ENCODE peak calls at places on chromosomes 1 and 21, in ten cellular contexts. S is tibial nerve; C is tibial artery; R is CD4-positive, alpha-beta T cell; M is bronchial epithelial cell; X is upper lobe of right lung; J is BJ; V is HepG2; N is transverse colon; A is astrocyte. Y is an unnamed sample.

GRCh38 chr1:67146539-67146938 is 11.8 kb upstream of the C1orf141 start:
- DNase-seq in S (no peak), C (no peak), R (no peak), M (peak), X (no peak), J (no peak), V (no peak), N (no peak), A (no peak), Y (no peak)

GRCh38 chr1:201361652-201362504 is 15.6 kb downstream of the TNNT2 start:
- DNase-seq in S (no peak), C (no peak), R (no peak), M (no peak), X (peak), J (no peak), V (peak), N (peak), A (no peak), Y (no peak)

GRCh38 chr21:26368591-26368990 is 198.0 kb upstream of the APP start:
- DNase-seq in S (no peak), C (no peak), R (no peak), M (no peak), X (no peak), J (no peak), V (no peak), N (no peak), A (no peak), Y (no peak)

GRCh38 chr21:44525431-44526095 is 14.4 kb downstream of the KRTAP10-1 start:
- DNase-seq in S (no peak), C (peak), R (no peak), M (no peak), X (peak), J (no peak), V (peak), N (peak), A (no peak), Y (no peak)

GRCh38 chr1:224621813-224622682 is 5.9 kb downstream of the CNIH3 start:
- DNase-seq in S (no peak), C (no peak), R (no peak), M (no peak), X (no peak), J (no peak), V (no peak), N (no peak), A (no peak), Y (no peak)

GRCh38 chr1:162317659-162318058 is 59.0 kb downstream of the SPATA46 start:
- DNase-seq in S (no peak), C (no peak), R (no peak), M (no peak), X (no peak), J (no peak), V (no peak), N (no peak), A (no peak), Y (no peak)

GRCh38 chr1:43934279-43934985 is 831 bp downstream of the ARTN start:
- DNase-seq in S (no peak), C (no peak), R (peak), M (peak), X (peak), J (no peak), V (peak), N (peak), A (no peak), Y (peak)

GRCh38 chr1:191026828-191027227 is 549.2 kb upstream of the BRINP3 start:
- DNase-seq in S (no peak), C (no peak), R (no peak), M (no peak), X (peak), J (no peak), V (no peak), N (no peak), A (no peak), Y (no peak)

GRCh38 chr1:177257128-177257527 is 86.4 kb downstream of the BRINP2 start:
- DNase-seq in S (no peak), C (no peak), R (no peak), M (no peak), X (no peak), J (no peak), V (no peak), N (no peak), A (no peak), Y (no peak)

GRCh38 chr1:36906555-36906954 is 127.8 kb downstream of the GRIK3 start:
- DNase-seq in S (no peak), C (no peak), R (no peak), M (no peak), X (no peak), J (no peak), V (no peak), N (no peak), A (no peak), Y (no peak)

GRCh38 chr21:43306911-43307676 is 119.8 kb downstream of the SIK1 start:
- DNase-seq in S (no peak), C (peak), R (no peak), M (peak), X (peak), J (no peak), V (peak), N (peak), A (peak), Y (peak)

GRCh38 chr1:204320413-204320812 is 39.3 kb downstream of the PLEKHA6 start:
- DNase-seq in S (no peak), C (no peak), R (no peak), M (peak), X (no peak), J (peak), V (no peak), N (no peak), A (peak), Y (no peak)

DNA sequence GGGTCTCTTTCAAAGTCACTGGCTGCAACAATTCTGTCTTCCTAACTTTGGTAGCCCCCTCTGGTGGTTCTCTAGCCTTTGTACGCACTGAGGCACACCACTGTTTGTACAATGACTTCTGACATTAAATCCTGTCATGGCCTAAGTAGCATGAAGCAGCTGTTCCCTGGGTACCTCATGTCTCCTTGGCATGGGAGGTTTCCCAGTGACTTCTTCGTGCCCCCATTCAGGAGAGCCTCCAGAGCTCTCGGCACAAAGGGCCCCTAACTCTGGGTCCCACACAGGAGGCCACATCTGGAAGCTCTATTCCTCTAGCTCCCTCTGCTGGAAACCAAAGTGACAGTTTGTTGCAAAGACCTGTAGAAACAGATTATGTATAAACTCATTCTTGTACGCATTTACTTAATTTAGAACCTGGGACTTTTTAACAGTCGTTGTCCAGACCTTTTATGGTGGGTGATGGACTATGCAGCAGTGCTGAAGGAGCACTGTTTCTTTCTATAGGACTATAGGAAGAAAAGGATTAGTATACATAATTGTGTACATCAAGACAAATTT is 13.4 kb downstream of the SWT1 start:
- DNase-seq in S (no peak), C (no peak), R (peak), M (peak), X (no peak), J (no peak), V (peak), N (no peak), A (peak), Y (peak)
- TF ChIP-seq CTCF in S (peak), C (peak), R (peak), M (peak), X (peak), J (peak), V (peak), N (peak), A (peak), Y (peak)

GRCh38 chr1:64969305-64970066 is 3.1 kb upstream of the JAK1 start:
- DNase-seq in S (no peak), C (no peak), R (no peak), M (no peak), X (no peak), J (no peak), V (peak), N (no peak), A (no peak), Y (no peak)
- TF ChIP-seq CTCF in S (no peak), C (no peak), R (no peak), M (no peak), X (no peak), J (no peak), V (peak), N (no peak), A (no peak), Y (no peak)

DNA sequence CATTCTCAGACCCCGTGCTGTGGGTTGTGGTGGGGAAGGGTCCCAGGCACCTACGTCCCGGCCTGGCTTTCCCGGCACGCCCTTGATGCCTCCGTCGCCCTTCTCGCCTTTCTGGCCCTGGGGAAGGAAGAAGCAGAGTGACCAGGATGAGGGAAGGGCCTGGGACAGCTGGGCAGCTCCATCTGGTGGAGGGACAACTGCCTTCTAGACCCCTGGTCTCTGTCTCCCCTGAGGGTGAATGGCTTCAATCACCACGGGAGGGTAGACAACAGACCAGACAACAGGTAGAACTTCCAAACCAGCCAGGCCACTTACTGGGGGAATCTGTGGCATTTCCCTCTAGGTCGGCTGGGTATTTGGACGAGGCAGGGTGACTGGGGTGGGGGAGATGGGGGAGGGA is 11.9 kb downstream of the COL16A1 start:
- DNase-seq in S (no peak), C (no peak), R (no peak), M (no peak), X (no peak), J (no peak), V (no peak), N (no peak), A (no peak), Y (no peak)
- TF ChIP-seq CTCF in S (no peak), C (no peak), R (no peak), M (no peak), X (no peak), J (no peak), V (peak), N (no peak), A (no peak), Y (no peak)

DNA sequence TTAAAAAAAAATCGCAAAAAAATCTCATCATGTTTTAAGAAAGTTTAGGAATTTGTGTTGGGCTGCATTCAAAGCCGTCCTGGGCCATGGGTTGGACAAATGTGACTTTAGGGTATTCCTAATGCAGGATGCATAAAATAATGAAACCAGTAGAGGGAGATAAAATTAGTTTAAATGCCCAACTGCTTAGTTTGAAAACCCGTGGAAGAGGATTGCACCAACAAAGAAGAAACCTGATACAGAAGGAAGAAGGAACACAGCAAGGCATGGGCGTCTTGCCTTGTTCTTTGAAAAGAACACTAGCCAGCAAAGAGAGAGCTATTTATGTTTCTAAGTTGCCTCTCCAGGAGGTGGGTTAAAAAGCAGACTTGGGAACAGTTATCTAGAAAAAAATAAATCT is 37.9 kb downstream of the WDR3 start:
- DNase-seq in S (no peak), C (no peak), R (no peak), M (peak), X (no peak), J (no peak), V (no peak), N (no peak), A (peak), Y (no peak)
- TF ChIP-seq CTCF in S (no peak), C (no peak), R (no peak), M (peak), X (peak), J (peak), V (no peak), N (no peak), A (peak), Y (no peak)

DNA sequence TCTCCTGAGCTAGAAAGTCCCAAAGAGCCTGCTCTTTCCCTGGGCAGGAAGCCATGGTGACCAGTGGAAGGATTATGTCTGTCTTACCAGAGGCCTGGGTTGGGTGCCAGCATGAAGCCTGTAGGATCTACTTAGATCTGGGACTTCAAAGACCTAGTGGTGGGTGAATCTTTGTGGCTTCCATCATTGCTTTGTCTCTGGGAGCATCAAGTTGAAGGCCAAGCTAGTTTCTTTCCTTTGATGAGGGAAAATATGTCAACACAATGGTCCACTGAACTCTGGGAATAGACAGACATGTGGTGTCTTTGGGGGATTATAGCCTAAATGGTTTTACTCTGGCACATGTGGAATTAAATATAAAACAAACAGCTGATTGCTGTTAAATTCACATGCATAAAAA is 100.5 kb upstream of the HOOK1 start:
- DNase-seq in S (no peak), C (no peak), R (no peak), M (no peak), X (no peak), J (no peak), V (peak), N (no peak), A (no peak), Y (no peak)
- TF ChIP-seq CTCF in S (no peak), C (no peak), R (no peak), M (no peak), X (no peak), J (no peak), V (no peak), N (no peak), A (no peak), Y (no peak)

GRCh38 chr1:156383023-156383422 is 14.0 kb downstream of the RHBG start:
- DNase-seq in S (no peak), C (no peak), R (peak), M (peak), X (no peak), J (no peak), V (peak), N (peak), A (peak), Y (peak)
- TF ChIP-seq CTCF in S (peak), C (peak), R (peak), M (peak), X (peak), J (peak), V (peak), N (peak), A (peak), Y (peak)

GRCh38 chr1:46545784-46546183 is 5.7 kb downstream of the KNCN start:
- DNase-seq in S (no peak), C (no peak), R (no peak), M (no peak), X (no peak), J (no peak), V (no peak), N (no peak), A (no peak), Y (no peak)

GRCh38 chr1:46544561-46545240 is 6.7 kb downstream of the KNCN start:
- DNase-seq in S (no peak), C (no peak), R (no peak), M (no peak), X (no peak), J (no peak), V (no peak), N (no peak), A (no peak), Y (no peak)

GRCh38 chr1:46549697-46550681 is 1.5 kb downstream of the KNCN start:
- DNase-seq in S (no peak), C (no peak), R (peak), M (peak), X (no peak), J (no peak), V (peak), N (no peak), A (peak), Y (no peak)

GRCh38 chr1:46546210-46546609 is 5.2 kb downstream of the KNCN start:
- DNase-seq in S (no peak), C (no peak), R (no peak), M (no peak), X (no peak), J (no peak), V (no peak), N (no peak), A (no peak), Y (no peak)

DNA sequence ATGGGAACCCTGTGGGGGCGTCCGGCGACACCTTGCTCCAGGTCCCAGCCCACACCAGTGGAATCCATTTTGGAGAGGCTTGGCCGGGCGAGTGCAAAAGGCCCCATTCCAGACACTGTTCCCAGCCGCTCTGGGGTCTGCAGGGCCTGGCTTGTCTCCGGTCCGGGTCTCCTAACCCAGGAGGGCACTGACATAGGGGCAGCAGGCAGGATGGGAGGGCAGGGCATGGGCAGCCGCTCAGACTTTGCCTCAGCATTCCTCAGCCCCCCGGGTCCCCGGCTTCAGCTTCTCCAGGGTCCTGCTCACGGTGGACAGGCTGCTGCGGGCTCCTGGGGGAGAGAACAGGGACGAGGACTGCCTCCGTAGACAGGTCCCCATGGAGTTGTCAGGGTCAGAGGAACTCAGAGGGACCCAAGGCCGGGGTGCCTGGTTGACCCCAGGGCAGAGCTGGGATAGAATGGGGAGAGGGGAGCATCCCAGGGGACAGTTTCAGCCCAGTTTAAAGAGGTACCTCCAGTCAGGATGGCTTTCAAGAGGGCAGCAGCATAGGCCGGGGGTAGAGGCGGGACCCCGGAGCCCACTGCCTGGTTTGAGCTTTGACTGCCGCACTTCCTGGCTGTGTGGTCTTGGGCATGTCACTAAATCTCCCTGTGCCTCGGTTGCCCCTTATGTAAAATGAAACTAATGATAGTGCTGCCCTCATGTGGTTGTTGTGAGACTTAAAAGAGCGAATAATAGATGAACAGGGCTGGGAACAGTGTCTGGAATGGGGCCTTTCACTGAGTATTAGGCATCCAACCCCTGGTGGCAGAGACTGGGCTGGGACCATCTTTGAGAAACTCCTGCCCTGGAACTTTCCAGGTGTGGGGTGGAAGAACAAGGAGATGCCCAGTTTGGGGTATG is 3.7 kb downstream of the KNCN start:
- DNase-seq in S (no peak), C (no peak), R (no peak), M (peak), X (no peak), J (no peak), V (peak), N (no peak), A (peak), Y (no peak)
- TF ChIP-seq CTCF in S (no peak), C (peak), R (no peak), M (peak), X (peak), J (peak), V (peak), N (peak), A (peak), Y (peak)

DNA sequence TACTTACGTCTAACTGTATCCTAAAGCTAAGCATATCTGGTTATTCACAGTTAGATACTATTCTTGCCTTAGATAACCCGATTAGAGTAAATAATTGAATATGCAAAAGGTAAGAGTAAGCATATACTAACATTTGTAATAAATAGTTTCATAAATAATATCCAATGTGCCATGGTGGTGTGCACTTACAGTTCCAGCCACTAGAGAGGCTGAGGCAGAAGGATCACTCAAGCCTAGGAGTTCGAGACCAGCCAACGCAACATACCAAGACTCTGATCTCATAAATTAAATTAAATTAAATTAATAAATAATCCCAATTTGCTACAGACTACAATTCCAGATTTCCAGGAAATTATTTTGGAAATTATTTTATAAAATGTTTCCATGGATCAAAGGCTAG is 12.2 kb downstream of the ARID4B start:
- DNase-seq in S (no peak), C (no peak), R (no peak), M (no peak), X (no peak), J (no peak), V (no peak), N (no peak), A (no peak), Y (no peak)
- TF ChIP-seq CTCF in S (no peak), C (no peak), R (no peak), M (no peak), X (no peak), J (no peak), V (no peak), N (no peak), A (no peak), Y (no peak)

DNA sequence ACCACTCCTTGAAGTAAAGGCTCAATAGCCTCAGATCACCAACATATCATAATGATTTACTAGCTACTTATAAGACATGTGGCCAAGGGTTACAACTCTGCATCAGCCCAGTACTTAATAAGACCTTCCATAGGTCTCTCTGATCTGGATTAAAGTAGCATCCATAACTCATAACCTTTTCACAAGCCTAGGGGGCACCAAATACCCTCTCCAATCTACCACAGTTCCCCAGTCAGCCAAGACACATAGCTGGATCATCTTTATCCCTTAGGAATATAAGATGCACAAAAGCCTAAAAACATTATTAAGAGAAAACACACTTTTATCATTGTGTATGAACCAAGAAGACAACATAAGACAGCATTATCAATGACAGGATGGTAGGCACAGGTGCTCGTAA is 22.1 kb downstream of the SSX2IP start:
- DNase-seq in S (no peak), C (no peak), R (no peak), M (peak), X (no peak), J (no peak), V (peak), N (no peak), A (no peak), Y (no peak)
- TF ChIP-seq CTCF in S (no peak), C (peak), R (peak), M (peak), X (peak), J (no peak), V (peak), N (no peak), A (no peak), Y (no peak)

Y was measured in heart right ventricle.